ENCODE peak calls at places on chromosomes 11 and 22, in nine cellular contexts. Q, T, D, E, K, A, O, J and L are unnamed samples.

GRCh38 chr11:126742582-126742981 is 258.0 kb downstream of the KIRREL3 start:
- DNase-seq in Q (no peak), T (no peak), D (no peak), E (no peak), K (no peak), A (no peak), O (no peak), J (no peak), L (no peak)

GRCh38 chr22:31629741-31630184 is 32.3 kb downstream of the PISD start:
- DNase-seq in Q (no peak), T (no peak), D (no peak), E (no peak), K (no peak), A (no peak), O (no peak), J (no peak), L (no peak)

GRCh38 chr11:40185793-40186192 is 1273.7 kb downstream of the LRRC4C start:
- DNase-seq in Q (no peak), T (no peak), D (peak), E (no peak), K (no peak), A (no peak), O (no peak), J (no peak), L (no peak)

GRCh38 chr11:96045622-96046456 is 121.9 kb upstream of the MTMR2 start:
- DNase-seq in Q (peak), T (no peak), D (peak), E (no peak), K (no peak), A (no peak), O (peak), J (no peak), L (peak)

GRCh38 chr11:115504279-115505158 is at the start of gene CADM1:
- DNase-seq in Q (peak), T (peak), D (peak), E (peak), K (peak), A (peak), O (peak), J (peak), L (peak)

GRCh38 chr11:13098067-13098466 is 89.0 kb downstream of the RASSF10 start:
- DNase-seq in Q (no peak), T (no peak), D (peak), E (no peak), K (peak), A (no peak), O (peak), J (no peak), L (peak)

GRCh38 chr11:106468091-106468490 is 390.6 kb downstream of the AASDHPPT start:
- DNase-seq in Q (no peak), T (no peak), D (no peak), E (no peak), K (peak), A (no peak), O (no peak), J (no peak), L (peak)

GRCh38 chr11:9091044-9091936 is at the start of gene SCUBE2:
- DNase-seq in Q (peak), T (no peak), D (peak), E (peak), K (no peak), A (no peak), O (no peak), J (no peak), L (no peak)

GRCh38 chr11:109641549-109641948 is 219.6 kb downstream of the C11orf87 start:
- DNase-seq in Q (peak), T (no peak), D (peak), E (no peak), K (peak), A (no peak), O (no peak), J (no peak), L (peak)

GRCh38 chr11:10305262-10305963 is 540 bp downstream of the ADM start:
- DNase-seq in Q (peak), T (peak), D (peak), E (peak), K (peak), A (peak), O (no peak), J (no peak), L (peak)

GRCh38 chr11:122951231-122951630 is 30.4 kb downstream of the BSX start:
- DNase-seq in Q (no peak), T (no peak), D (peak), E (no peak), K (no peak), A (no peak), O (no peak), J (no peak), L (no peak)

GRCh38 chr11:33779849-33780528 is 5.7 kb upstream of the FBXO3 start:
- DNase-seq in Q (peak), T (no peak), D (no peak), E (no peak), K (no peak), A (no peak), O (no peak), J (no peak), L (peak)

GRCh38 chr11:75786101-75786736 is 17.6 kb downstream of the DGAT2 start:
- DNase-seq in Q (no peak), T (no peak), D (no peak), E (peak), K (no peak), A (no peak), O (no peak), J (no peak), L (no peak)

GRCh38 chr11:28106351-28107043 is 1.5 kb downstream of the KIF18A start:
- DNase-seq in Q (no peak), T (no peak), D (no peak), E (no peak), K (no peak), A (no peak), O (no peak), J (no peak), L (no peak)

GRCh38 chr11:60869451-60869825 is 2.1 kb downstream of the ZP1 start:
- DNase-seq in Q (no peak), T (no peak), D (no peak), E (no peak), K (no peak), A (no peak), O (no peak), J (no peak), L (no peak)

GRCh38 chr11:133004369-133004768 is 527.9 kb downstream of the OPCML start:
- DNase-seq in Q (no peak), T (no peak), D (no peak), E (no peak), K (no peak), A (no peak), O (no peak), J (no peak), L (no peak)

GRCh38 chr11:120013325-120014250 is 124.3 kb downstream of the TRIM29 start:
- DNase-seq in Q (peak), T (no peak), D (peak), E (peak), K (peak), A (no peak), O (peak), J (no peak), L (peak)

GRCh38 chr11:100753562-100753961 is 66.5 kb downstream of the ARHGAP42 start:
- DNase-seq in Q (no peak), T (no peak), D (peak), E (no peak), K (no peak), A (no peak), O (no peak), J (no peak), L (no peak)

GRCh38 chr11:123628936-123629683 is 25.3 kb downstream of the SCN3B start:
- DNase-seq in Q (peak), T (no peak), D (no peak), E (no peak), K (peak), A (no peak), O (no peak), J (no peak), L (no peak)

GRCh38 chr11:64088159-64089026 is 52.7 kb downstream of the FLRT1 start:
- DNase-seq in Q (no peak), T (no peak), D (peak), E (no peak), K (peak), A (no peak), O (peak), J (no peak), L (peak)

GRCh38 chr11:33310720-33311500 is 53.7 kb downstream of the HIPK3 start:
- DNase-seq in Q (no peak), T (no peak), D (peak), E (no peak), K (no peak), A (no peak), O (no peak), J (no peak), L (no peak)

GRCh38 chr11:115872418-115872817 is 368.2 kb upstream of the CADM1 start:
- DNase-seq in Q (no peak), T (no peak), D (no peak), E (no peak), K (no peak), A (no peak), O (no peak), J (no peak), L (no peak)

GRCh38 chr11:25927391-25927790 is 404.5 kb upstream of the ANO3 start:
- DNase-seq in Q (no peak), T (no peak), D (peak), E (no peak), K (no peak), A (no peak), O (no peak), J (no peak), L (no peak)

GRCh38 chr11:10205928-10206327 is 88.1 kb downstream of the SBF2 start:
- DNase-seq in Q (no peak), T (no peak), D (peak), E (no peak), K (no peak), A (no peak), O (no peak), J (no peak), L (peak)

GRCh38 chr11:72584293-72584921 is 89.8 kb downstream of the PDE2A start:
- DNase-seq in Q (peak), T (peak), D (peak), E (no peak), K (no peak), A (peak), O (no peak), J (no peak), L (peak)

GRCh38 chr11:134482865-134483264 is 70.8 kb upstream of the B3GAT1 start:
- DNase-seq in Q (no peak), T (no peak), D (no peak), E (no peak), K (no peak), A (no peak), O (no peak), J (no peak), L (no peak)

GRCh38 chr11:697028-697491 is 1.4 kb downstream of the TMEM80 start:
- DNase-seq in Q (peak), T (no peak), D (no peak), E (peak), K (peak), A (no peak), O (no peak), J (no peak), L (peak)

GRCh38 chr22:46587492-46588278 is 32.5 kb upstream of the GRAMD4 start:
- DNase-seq in Q (no peak), T (no peak), D (no peak), E (peak), K (no peak), A (no peak), O (no peak), J (no peak), L (no peak)

GRCh38 chr11:48005878-48006277 is 25.5 kb downstream of the PTPRJ start:
- DNase-seq in Q (no peak), T (no peak), D (peak), E (no peak), K (no peak), A (no peak), O (no peak), J (no peak), L (no peak)

GRCh38 chr11:64331569-64332371 is 8.2 kb upstream of the CCDC88B start:
- DNase-seq in Q (peak), T (peak), D (no peak), E (peak), K (peak), A (peak), O (peak), J (peak), L (peak)

GRCh38 chr22:25853902-25854301 is 111.9 kb downstream of the MYO18B start:
- DNase-seq in Q (no peak), T (no peak), D (peak), E (no peak), K (peak), A (no peak), O (no peak), J (no peak), L (no peak)

GRCh38 chr11:114077482-114078305 is 18.2 kb downstream of the ZBTB16 start:
- DNase-seq in Q (no peak), T (no peak), D (no peak), E (no peak), K (no peak), A (no peak), O (no peak), J (no peak), L (no peak)

GRCh38 chr11:724063-724732 is 18.2 kb downstream of the EPS8L2 start:
- DNase-seq in Q (no peak), T (no peak), D (no peak), E (peak), K (no peak), A (no peak), O (no peak), J (no peak), L (no peak)

GRCh38 chr11:121762820-121763219 is 310.1 kb upstream of the SORL1-AS1 start:
- DNase-seq in Q (peak), T (no peak), D (peak), E (no peak), K (peak), A (no peak), O (no peak), J (no peak), L (peak)

GRCh38 chr11:115279831-115280761 is 224.1 kb downstream of the CADM1 start:
- DNase-seq in Q (no peak), T (no peak), D (no peak), E (no peak), K (no peak), A (no peak), O (no peak), J (no peak), L (no peak)

GRCh38 chr11:59171508-59172322 is at the start of gene DTX4:
- DNase-seq in Q (peak), T (peak), D (peak), E (peak), K (peak), A (peak), O (peak), J (peak), L (peak)